ENCODE peak calls at places on chromosome 16, in seven cellular contexts. A is BE2C, X is left ventricle myocardium inferior, W is esophagus squamous epithelium, P is AG09309, B is Peyer's patch, I is heart right ventricle. Q is an unnamed sample.

GRCh38 chr16:69606985-69607384 is 41.2 kb downstream of the NFAT5 start:
- DNase-seq in A (no peak), X (no peak), W (no peak), P (no peak), B (no peak), I (no peak), Q (no peak)

GRCh38 chr16:22183901-22184614 is 21.8 kb downstream of the SDR42E2 start:
- DNase-seq in A (peak; percentile 44), X (no peak), W (no peak), P (no peak), B (no peak), I (no peak), Q (no peak)

GRCh38 chr16:81752225-81752875 is 26.7 kb upstream of the PLCG2 start:
- DNase-seq in A (no peak), X (peak; percentile 63), W (peak; percentile 38), P (no peak), B (no peak), I (peak; percentile 56), Q (no peak)

GRCh38 chr16:82439678-82440293 is 187.0 kb upstream of the CDH13 start:
- DNase-seq in A (no peak), X (no peak), W (no peak), P (no peak), B (no peak), I (no peak), Q (no peak)

GRCh38 chr16:79644977-79645667 is 44.6 kb upstream of the MAF start:
- DNase-seq in A (no peak), X (no peak), W (no peak), P (peak; percentile 17), B (no peak), I (no peak), Q (no peak)

GRCh38 chr16:15682105-15682570 is 32.1 kb downstream of the NDE1 start:
- DNase-seq in A (peak; percentile 51), X (no peak), W (no peak), P (no peak), B (no peak), I (no peak), Q (peak; percentile 10)

GRCh38 chr16:69709456-69710084 is 16.8 kb downstream of the NQO1 start:
- DNase-seq in A (no peak), X (no peak), W (no peak), P (no peak), B (no peak), I (no peak), Q (peak; percentile 59)

GRCh38 chr16:9348912-9349311 is 257.5 kb downstream of the HAPSTR1 start:
- DNase-seq in A (no peak), X (no peak), W (no peak), P (no peak), B (no peak), I (no peak), Q (no peak)

GRCh38 chr16:48559462-48560211 is 50.3 kb downstream of the N4BP1 start:
- DNase-seq in A (no peak), X (no peak), W (no peak), P (no peak), B (no peak), I (no peak), Q (no peak)

GRCh38 chr16:9003763-9004162 is 40.1 kb upstream of the USP7 start:
- DNase-seq in A (no peak), X (no peak), W (no peak), P (no peak), B (no peak), I (no peak), Q (no peak)

GRCh38 chr16:912684-913613 is 57.8 kb downstream of the LMF1 start:
- DNase-seq in A (no peak), X (no peak), W (no peak), P (no peak), B (no peak), I (no peak), Q (no peak)

GRCh38 chr16:14378131-14378551 is 251.9 kb downstream of the PARN start:
- DNase-seq in A (no peak), X (no peak), W (no peak), P (no peak), B (no peak), I (no peak), Q (no peak)

GRCh38 chr16:50011707-50012106 is 13.3 kb upstream of the CNEP1R1 start:
- DNase-seq in A (no peak), X (no peak), W (no peak), P (no peak), B (no peak), I (no peak), Q (no peak)

GRCh38 chr16:62149646-62150045 is 113.4 kb upstream of the CDH8 start:
- DNase-seq in A (no peak), X (no peak), W (no peak), P (peak; percentile 24), B (no peak), I (no peak), Q (no peak)

GRCh38 chr16:82681592-82681991 is 54.8 kb downstream of the CDH13 start:
- DNase-seq in A (no peak), X (no peak), W (no peak), P (no peak), B (no peak), I (no peak), Q (no peak)

GRCh38 chr16:87264634-87265033 is 52.6 kb downstream of the C16orf95 start:
- DNase-seq in A (no peak), X (no peak), W (no peak), P (no peak), B (no peak), I (no peak), Q (peak; percentile 66)

GRCh38 chr16:51416921-51417320 is 265.9 kb upstream of the SALL1 start:
- DNase-seq in A (no peak), X (no peak), W (no peak), P (no peak), B (no peak), I (no peak), Q (no peak)

GRCh38 chr16:65672960-65673359 is 551.1 kb upstream of the CDH11 start:
- DNase-seq in A (no peak), X (no peak), W (no peak), P (no peak), B (no peak), I (no peak), Q (no peak)

GRCh38 chr16:51876934-51877333 is 670.0 kb downstream of the TOX3 start:
- DNase-seq in A (no peak), X (no peak), W (no peak), P (no peak), B (no peak), I (no peak), Q (no peak)

DNA sequence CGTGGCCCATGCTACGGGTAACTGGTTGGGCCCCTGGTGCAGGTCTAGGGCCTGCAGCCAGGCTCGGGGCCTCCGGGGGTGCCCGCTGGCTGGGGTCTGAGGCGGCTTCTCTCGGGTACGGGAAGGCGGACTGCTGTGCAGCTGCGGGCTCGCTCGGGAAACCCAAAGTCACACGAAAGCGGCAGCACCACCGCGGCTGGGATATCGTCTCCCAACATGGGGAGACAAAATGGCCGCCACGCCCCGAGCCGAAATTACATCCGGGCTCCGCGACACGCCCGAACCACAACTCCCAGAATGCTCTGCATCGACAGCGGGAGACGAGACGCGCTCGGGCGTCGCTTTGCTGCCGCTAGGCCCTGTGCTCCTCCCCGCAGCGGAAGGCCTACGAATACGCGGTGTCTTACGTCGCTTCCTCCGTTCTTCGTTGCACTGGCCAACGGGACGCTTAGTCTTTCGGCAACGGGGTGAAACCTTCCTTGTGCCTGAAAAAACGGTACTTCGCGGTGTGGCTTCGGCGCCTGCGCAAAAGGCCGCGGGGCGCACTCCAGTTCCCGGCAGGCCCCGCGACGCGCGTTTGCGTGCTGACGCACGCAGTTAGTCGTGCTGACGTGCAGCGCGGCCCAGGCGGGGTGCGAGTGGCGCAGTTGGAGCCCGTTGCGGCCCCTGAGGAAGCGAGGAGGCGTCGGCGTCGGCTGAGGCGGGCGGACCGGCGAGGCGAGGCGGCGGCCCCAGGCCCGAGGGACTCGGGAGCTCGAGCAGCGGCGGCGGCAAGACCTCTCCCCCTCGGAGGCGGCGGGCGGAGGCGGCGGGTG is at the start of gene SRRM2:
- DNase-seq in A (peak; percentile 97), X (peak; percentile 96), W (peak; percentile 75), P (peak; percentile 84), B (peak; percentile 96), I (peak; percentile 94), Q (peak; percentile 87)
- TF ChIP-seq CTCF in A (no peak), X (no peak), W (no peak), P (peak; percentile 7), B (peak; percentile 28), I (peak; percentile 10), Q (no peak)

GRCh38 chr16:75263291-75263962 is 12.0 kb upstream of the BCAR1 start:
- DNase-seq in A (no peak), X (no peak), W (no peak), P (no peak), B (no peak), I (no peak), Q (no peak)
- H3K4me3 ChIP-seq in A (no peak overlapping the region), X (peak overlapping the region; percentile 100), W (peak overlapping the region; percentile 91), P (peak overlapping the region; percentile 71), B (peak overlapping the region; percentile 93), I (peak overlapping the region; percentile 88), Q (peak overlapping the region; percentile 93)

DNA sequence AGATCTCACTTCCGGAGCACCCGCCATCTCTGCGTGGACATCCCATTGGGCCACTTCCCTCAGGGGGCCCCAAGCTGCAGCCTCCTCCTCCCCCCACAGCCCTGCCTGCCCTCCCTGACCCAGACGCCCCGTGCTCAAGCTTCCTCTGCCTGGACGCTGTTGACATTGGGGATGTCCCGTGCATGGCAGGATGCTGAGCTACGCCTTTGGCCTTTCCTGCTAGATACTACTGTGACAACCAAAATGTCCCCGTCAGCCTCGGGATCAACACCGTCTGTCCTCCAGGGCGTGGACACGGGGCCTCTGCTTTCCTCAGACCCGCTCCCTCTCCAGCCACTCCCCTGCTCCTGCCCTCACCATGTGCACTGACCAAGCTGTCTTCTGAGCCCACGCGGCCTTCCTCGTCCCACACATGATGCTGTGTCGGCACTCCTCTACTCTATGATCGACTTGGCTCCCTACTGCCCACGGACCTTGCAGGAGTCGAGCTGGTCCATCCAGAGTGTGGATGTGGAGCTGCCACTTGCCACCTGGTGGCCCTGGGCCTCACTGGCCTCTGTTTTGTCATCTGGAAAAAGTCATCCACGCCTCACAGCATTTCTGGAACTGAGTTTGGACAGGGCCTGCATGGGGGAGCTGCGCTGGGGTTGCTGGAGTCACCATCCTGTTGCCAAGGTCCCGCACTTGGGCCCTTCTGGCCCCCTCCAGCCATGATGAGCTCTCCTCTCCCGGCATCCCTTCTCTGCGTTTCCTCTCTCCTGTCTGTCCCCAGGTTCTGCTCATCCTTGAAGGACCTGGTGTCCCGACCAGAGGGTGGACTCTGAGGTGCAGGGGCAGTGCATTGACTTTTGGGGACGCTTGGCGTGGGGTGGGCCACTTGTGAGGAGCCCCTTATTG is 221.7 kb upstream of the CIBAR2 start:
- DNase-seq in A (no peak), X (no peak), W (no peak), P (no peak), B (no peak), I (no peak), Q (no peak)
- TF ChIP-seq CTCF in A (peak; percentile 20), X (no peak), W (no peak), P (no peak), B (peak; percentile 2), I (no peak), Q (no peak)

GRCh38 chr16:57976331-57976796 is 5.4 kb upstream of the CNGB1 start:
- DNase-seq in A (no peak), X (no peak), W (no peak), P (no peak), B (no peak), I (no peak), Q (no peak)
- H3K4me3 ChIP-seq in A (no peak overlapping the region), X (no peak overlapping the region), W (no peak overlapping the region), P (no peak overlapping the region), B (no peak overlapping the region), I (no peak overlapping the region), Q (no peak overlapping the region)